ENCODE peak calls at places on chromosome 2, in six cellular contexts. One of them, this sample, is unnamed.

GRCh38 chr2:101063753-101064502 is 61.8 kb downstream of the RPL31 start:
- DNase-seq in anterior cingulate cortex: no peak
- DNase-seq in stimulated activated CD8-positive, alpha-beta memory T cell treated with anti-CD3 and anti-CD28 coated beads, Interleukin-2, amount 100 ng/mL, for 1 hour: no peak
- DNase-seq in GM04504: peak; percentile 34
- DNase-seq in tibial nerve: no peak
- DNase-seq in aorta: no peak
- DNase-seq in this sample: no peak

GRCh38 chr2:69073928-69074575 is 61.1 kb downstream of the ANTXR1 start:
- DNase-seq in anterior cingulate cortex: no peak
- DNase-seq in aorta: no peak
- DNase-seq in stimulated activated CD8-positive, alpha-beta memory T cell treated with anti-CD3 and anti-CD28 coated beads, Interleukin-2, amount 100 ng/mL, for 1 hour: no peak
- DNase-seq in tibial nerve: no peak
- DNase-seq in GM04504: no peak
- DNase-seq in this sample: no peak

GRCh38 chr2:176280156-176280555 is 10.9 kb downstream of the MTX2 start:
- DNase-seq in anterior cingulate cortex: no peak
- DNase-seq in GM04504: no peak
- DNase-seq in stimulated activated CD8-positive, alpha-beta memory T cell treated with anti-CD3 and anti-CD28 coated beads, Interleukin-2, amount 100 ng/mL, for 1 hour: no peak
- DNase-seq in tibial nerve: no peak
- DNase-seq in aorta: no peak
- DNase-seq in this sample: no peak

GRCh38 chr2:216308532-216308931 is 63.8 kb downstream of the MARCHF4 start:
- DNase-seq in anterior cingulate cortex: no peak
- DNase-seq in stimulated activated CD8-positive, alpha-beta memory T cell treated with anti-CD3 and anti-CD28 coated beads, Interleukin-2, amount 100 ng/mL, for 1 hour: no peak
- DNase-seq in aorta: no peak
- DNase-seq in GM04504: no peak
- DNase-seq in tibial nerve: no peak
- DNase-seq in this sample: no peak

GRCh38 chr2:121128741-121129659 is 156.0 kb downstream of the TFCP2L1 start:
- DNase-seq in tibial nerve: no peak
- DNase-seq in aorta: peak; percentile 71
- DNase-seq in stimulated activated CD8-positive, alpha-beta memory T cell treated with anti-CD3 and anti-CD28 coated beads, Interleukin-2, amount 100 ng/mL, for 1 hour: no peak
- DNase-seq in anterior cingulate cortex: no peak
- DNase-seq in GM04504: no peak
- DNase-seq in this sample: no peak

GRCh38 chr2:69380072-69380917 is 6.7 kb downstream of the GFPT1 start:
- DNase-seq in stimulated activated CD8-positive, alpha-beta memory T cell treated with anti-CD3 and anti-CD28 coated beads, Interleukin-2, amount 100 ng/mL, for 1 hour: no peak
- DNase-seq in aorta: no peak
- DNase-seq in tibial nerve: no peak
- DNase-seq in anterior cingulate cortex: no peak
- DNase-seq in GM04504: no peak
- DNase-seq in this sample: no peak

GRCh38 chr2:25334482-25334881 is 7.2 kb downstream of the DNMT3A start:
- DNase-seq in aorta: no peak
- DNase-seq in stimulated activated CD8-positive, alpha-beta memory T cell treated with anti-CD3 and anti-CD28 coated beads, Interleukin-2, amount 100 ng/mL, for 1 hour: no peak
- DNase-seq in anterior cingulate cortex: no peak
- DNase-seq in GM04504: no peak
- DNase-seq in tibial nerve: no peak
- DNase-seq in this sample: no peak

GRCh38 chr2:111049792-111050640 is 70.7 kb upstream of the BCL2L11 start:
- DNase-seq in tibial nerve: no peak
- DNase-seq in stimulated activated CD8-positive, alpha-beta memory T cell treated with anti-CD3 and anti-CD28 coated beads, Interleukin-2, amount 100 ng/mL, for 1 hour: no peak
- DNase-seq in GM04504: no peak
- DNase-seq in aorta: no peak
- DNase-seq in anterior cingulate cortex: no peak
- DNase-seq in this sample: no peak

GRCh38 chr2:42917374-42918017 is 125.1 kb upstream of the HAAO start:
- DNase-seq in aorta: no peak
- DNase-seq in anterior cingulate cortex: no peak
- DNase-seq in GM04504: peak; percentile 82
- DNase-seq in stimulated activated CD8-positive, alpha-beta memory T cell treated with anti-CD3 and anti-CD28 coated beads, Interleukin-2, amount 100 ng/mL, for 1 hour: no peak
- DNase-seq in tibial nerve: no peak
- DNase-seq in this sample: no peak

GRCh38 chr2:95359035-95359434 is 43.5 kb upstream of the FAHD2A start:
- DNase-seq in GM04504: peak; percentile 50
- DNase-seq in tibial nerve: no peak
- DNase-seq in aorta: no peak
- DNase-seq in anterior cingulate cortex: no peak
- DNase-seq in stimulated activated CD8-positive, alpha-beta memory T cell treated with anti-CD3 and anti-CD28 coated beads, Interleukin-2, amount 100 ng/mL, for 1 hour: no peak
- DNase-seq in this sample: no peak

GRCh38 chr2:3198119-3198518 is 179.5 kb downstream of the EIPR1 start:
- DNase-seq in tibial nerve: no peak
- DNase-seq in aorta: no peak
- DNase-seq in GM04504: no peak
- DNase-seq in anterior cingulate cortex: no peak
- DNase-seq in stimulated activated CD8-positive, alpha-beta memory T cell treated with anti-CD3 and anti-CD28 coated beads, Interleukin-2, amount 100 ng/mL, for 1 hour: no peak
- DNase-seq in this sample: no peak

GRCh38 chr2:119753041-119753929 is 6.4 kb upstream of the PTPN4 start:
- DNase-seq in GM04504: no peak
- DNase-seq in anterior cingulate cortex: no peak
- DNase-seq in tibial nerve: no peak
- DNase-seq in aorta: no peak
- DNase-seq in stimulated activated CD8-positive, alpha-beta memory T cell treated with anti-CD3 and anti-CD28 coated beads, Interleukin-2, amount 100 ng/mL, for 1 hour: peak; percentile 5
- DNase-seq in this sample: no peak

GRCh38 chr2:15899327-15899612 is 41.1 kb upstream of the MYCN start:
- DNase-seq in anterior cingulate cortex: no peak
- DNase-seq in aorta: no peak
- DNase-seq in tibial nerve: no peak
- DNase-seq in GM04504: no peak
- DNase-seq in stimulated activated CD8-positive, alpha-beta memory T cell treated with anti-CD3 and anti-CD28 coated beads, Interleukin-2, amount 100 ng/mL, for 1 hour: no peak
- DNase-seq in this sample: no peak

GRCh38 chr2:239086325-239087020 is 238.6 kb downstream of the TWIST2 start:
- DNase-seq in aorta: no peak
- DNase-seq in stimulated activated CD8-positive, alpha-beta memory T cell treated with anti-CD3 and anti-CD28 coated beads, Interleukin-2, amount 100 ng/mL, for 1 hour: no peak
- DNase-seq in GM04504: no peak
- DNase-seq in anterior cingulate cortex: no peak
- DNase-seq in tibial nerve: no peak
- DNase-seq in this sample: no peak

GRCh38 chr2:12219761-12220160 is 473.3 kb downstream of the LPIN1 start:
- DNase-seq in anterior cingulate cortex: no peak
- DNase-seq in GM04504: no peak
- DNase-seq in tibial nerve: no peak
- DNase-seq in stimulated activated CD8-positive, alpha-beta memory T cell treated with anti-CD3 and anti-CD28 coated beads, Interleukin-2, amount 100 ng/mL, for 1 hour: no peak
- DNase-seq in aorta: no peak
- DNase-seq in this sample: no peak

GRCh38 chr2:144350151-144350802 is 169.6 kb downstream of the ZEB2 start:
- DNase-seq in stimulated activated CD8-positive, alpha-beta memory T cell treated with anti-CD3 and anti-CD28 coated beads, Interleukin-2, amount 100 ng/mL, for 1 hour: no peak
- DNase-seq in aorta: no peak
- DNase-seq in anterior cingulate cortex: no peak
- DNase-seq in tibial nerve: no peak
- DNase-seq in GM04504: no peak
- DNase-seq in this sample: no peak

GRCh38 chr2:238742066-238742465 is 105.8 kb upstream of the TWIST2 start:
- DNase-seq in tibial nerve: no peak
- DNase-seq in aorta: no peak
- DNase-seq in GM04504: no peak
- DNase-seq in stimulated activated CD8-positive, alpha-beta memory T cell treated with anti-CD3 and anti-CD28 coated beads, Interleukin-2, amount 100 ng/mL, for 1 hour: no peak
- DNase-seq in anterior cingulate cortex: no peak
- DNase-seq in this sample: no peak

GRCh38 chr2:234480337-234480736 is 16.5 kb downstream of the ARL4C start:
- DNase-seq in aorta: no peak
- DNase-seq in stimulated activated CD8-positive, alpha-beta memory T cell treated with anti-CD3 and anti-CD28 coated beads, Interleukin-2, amount 100 ng/mL, for 1 hour: no peak
- DNase-seq in anterior cingulate cortex: no peak
- DNase-seq in tibial nerve: no peak
- DNase-seq in GM04504: no peak
- DNase-seq in this sample: no peak

GRCh38 chr2:185291035-185291647 is 447.5 kb upstream of the FSIP2 start:
- DNase-seq in tibial nerve: no peak
- DNase-seq in aorta: no peak
- DNase-seq in stimulated activated CD8-positive, alpha-beta memory T cell treated with anti-CD3 and anti-CD28 coated beads, Interleukin-2, amount 100 ng/mL, for 1 hour: no peak
- DNase-seq in GM04504: no peak
- DNase-seq in anterior cingulate cortex: no peak
- DNase-seq in this sample: no peak

GRCh38 chr2:70357076-70358071 is 55.5 kb upstream of the FAM136A start:
- DNase-seq in GM04504: peak; percentile 32
- DNase-seq in tibial nerve: no peak
- DNase-seq in stimulated activated CD8-positive, alpha-beta memory T cell treated with anti-CD3 and anti-CD28 coated beads, Interleukin-2, amount 100 ng/mL, for 1 hour: no peak
- DNase-seq in anterior cingulate cortex: no peak
- DNase-seq in aorta: no peak
- DNase-seq in this sample: no peak

GRCh38 chr2:122528958-122529670 is 773.7 kb downstream of the TSN start:
- DNase-seq in anterior cingulate cortex: peak; percentile 23
- DNase-seq in stimulated activated CD8-positive, alpha-beta memory T cell treated with anti-CD3 and anti-CD28 coated beads, Interleukin-2, amount 100 ng/mL, for 1 hour: no peak
- DNase-seq in aorta: no peak
- DNase-seq in GM04504: no peak
- DNase-seq in tibial nerve: no peak
- DNase-seq in this sample: no peak

GRCh38 chr2:71528221-71528620 is 74.9 kb downstream of the DYSF start:
- DNase-seq in tibial nerve: no peak
- DNase-seq in anterior cingulate cortex: no peak
- DNase-seq in stimulated activated CD8-positive, alpha-beta memory T cell treated with anti-CD3 and anti-CD28 coated beads, Interleukin-2, amount 100 ng/mL, for 1 hour: no peak
- DNase-seq in GM04504: no peak
- DNase-seq in aorta: peak; percentile 19
- DNase-seq in this sample: no peak

GRCh38 chr2:31193066-31193396 is 24.3 kb downstream of the CAPN14 start:
- DNase-seq in aorta: no peak
- DNase-seq in stimulated activated CD8-positive, alpha-beta memory T cell treated with anti-CD3 and anti-CD28 coated beads, Interleukin-2, amount 100 ng/mL, for 1 hour: no peak
- DNase-seq in GM04504: no peak
- DNase-seq in anterior cingulate cortex: no peak
- DNase-seq in tibial nerve: no peak
- DNase-seq in this sample: no peak

GRCh38 chr2:157758586-157758985 is 117.5 kb downstream of the ACVR1 start:
- DNase-seq in stimulated activated CD8-positive, alpha-beta memory T cell treated with anti-CD3 and anti-CD28 coated beads, Interleukin-2, amount 100 ng/mL, for 1 hour: no peak
- DNase-seq in tibial nerve: no peak
- DNase-seq in anterior cingulate cortex: no peak
- DNase-seq in GM04504: no peak
- DNase-seq in aorta: no peak
- DNase-seq in this sample: no peak

GRCh38 chr2:238104521-238105311 is 4.6 kb downstream of the ESPNL start:
- DNase-seq in tibial nerve: peak; percentile 4
- DNase-seq in stimulated activated CD8-positive, alpha-beta memory T cell treated with anti-CD3 and anti-CD28 coated beads, Interleukin-2, amount 100 ng/mL, for 1 hour: no peak
- DNase-seq in GM04504: no peak
- DNase-seq in anterior cingulate cortex: no peak
- DNase-seq in aorta: peak; percentile 71
- DNase-seq in this sample: no peak

GRCh38 chr2:134435505-134435904 is 181.6 kb downstream of the MGAT5 start:
- DNase-seq in stimulated activated CD8-positive, alpha-beta memory T cell treated with anti-CD3 and anti-CD28 coated beads, Interleukin-2, amount 100 ng/mL, for 1 hour: no peak
- DNase-seq in aorta: no peak
- DNase-seq in tibial nerve: no peak
- DNase-seq in anterior cingulate cortex: no peak
- DNase-seq in GM04504: no peak
- DNase-seq in this sample: no peak

GRCh38 chr2:109312902-109313301 is 183.9 kb downstream of the SH3RF3 start:
- DNase-seq in aorta: no peak
- DNase-seq in stimulated activated CD8-positive, alpha-beta memory T cell treated with anti-CD3 and anti-CD28 coated beads, Interleukin-2, amount 100 ng/mL, for 1 hour: no peak
- DNase-seq in GM04504: no peak
- DNase-seq in anterior cingulate cortex: no peak
- DNase-seq in tibial nerve: no peak
- DNase-seq in this sample: no peak

GRCh38 chr2:46878886-46879285 is 36.7 kb downstream of the MCFD2 start:
- DNase-seq in anterior cingulate cortex: no peak
- DNase-seq in GM04504: no peak
- DNase-seq in aorta: no peak
- DNase-seq in stimulated activated CD8-positive, alpha-beta memory T cell treated with anti-CD3 and anti-CD28 coated beads, Interleukin-2, amount 100 ng/mL, for 1 hour: no peak
- DNase-seq in tibial nerve: no peak
- DNase-seq in this sample: no peak

This sample was measured in esophagus squamous epithelium.